ENCODE peak calls at places on chromosomes 11 and 22, in ten cellular contexts. W is K562, T is OCI-LY7, C is GM23338, F is fibroblast of lung, I is IMR-90, O is hepatocyte, Q is neural progenitor cell, H is neuronal stem cell, Y is mesenchymal stem cell. E is an unnamed sample.

GRCh38 chr11:60995798-60996197 is 24.3 kb downstream of the CD6 start:
- DNase-seq in C (no peak), Q (no peak), I (no peak), W (no peak), O (no peak), Y (no peak), H (no peak), F (no peak), T (no peak), E (no peak)

GRCh38 chr11:89660234-89660633 is 49.9 kb upstream of the TRIM77 start:
- DNase-seq in T (no peak), H (no peak), Y (no peak), W (no peak), I (no peak), O (peak; percentile 10), F (no peak), C (peak; percentile 69), Q (no peak), E (no peak)

GRCh38 chr11:13462311-13462927 is 603 bp downstream of the BTBD10 start:
- DNase-seq in Y (peak; percentile 74), O (peak; percentile 79), I (peak; percentile 41), W (peak; percentile 74), F (peak; percentile 20), Q (peak; percentile 87), C (peak; percentile 86), T (peak; percentile 59), H (peak; percentile 51), E (peak; percentile 72)

GRCh38 chr11:95732930-95733602 is 56.5 kb downstream of the FAM76B start:
- DNase-seq in C (no peak), I (no peak), O (no peak), H (no peak), Y (no peak), W (peak; percentile 72), Q (no peak), T (no peak), F (no peak), E (no peak)

GRCh38 chr11:46664612-46665011 is 35.8 kb downstream of the ARHGAP1 start:
- DNase-seq in F (no peak), Q (no peak), T (no peak), Y (no peak), I (no peak), O (no peak), W (peak; percentile 66), C (no peak), H (no peak), E (no peak)

GRCh38 chr11:57815877-57816276 is 54.3 kb downstream of the CTNND1 start:
- DNase-seq in O (no peak), Y (no peak), I (no peak), F (no peak), W (no peak), Q (no peak), H (no peak), T (no peak), C (no peak), E (no peak)

GRCh38 chr22:26725012-26725676 is 67.8 kb downstream of the MIAT start:
- DNase-seq in Y (no peak), C (no peak), Q (no peak), I (no peak), H (no peak), T (no peak), F (no peak), O (no peak), W (no peak), E (no peak)

GRCh38 chr11:1451781-1452470 is 34.7 kb downstream of the MOB2 start:
- DNase-seq in O (no peak), T (no peak), F (no peak), C (no peak), H (no peak), W (no peak), I (no peak), Q (no peak), Y (no peak), E (no peak)

GRCh38 chr22:20438066-20438677 is 547 bp upstream of the SCARF2 start:
- DNase-seq in O (peak; percentile 58), H (no peak), Q (peak; percentile 57), Y (peak; percentile 58), T (no peak), I (peak; percentile 45), F (peak; percentile 46), C (peak; percentile 65), W (no peak), E (no peak)

GRCh38 chr11:128207861-128208321 is 379.5 kb downstream of the ETS1 start:
- DNase-seq in C (no peak), Q (no peak), H (no peak), I (peak; percentile 91), W (no peak), F (peak; percentile 98), O (peak; percentile 26), Y (peak; percentile 80), T (no peak), E (peak; percentile 99)

GRCh38 chr22:39654959-39655579 is 84.5 kb downstream of the CACNA1I start:
- DNase-seq in H (no peak), O (no peak), F (no peak), T (peak; percentile 21), W (peak; percentile 52), C (peak; percentile 46), I (no peak), Q (no peak), Y (no peak), E (no peak)

GRCh38 chr11:32706985-32707736 is 87.3 kb downstream of the CCDC73 start:
- DNase-seq in O (peak; percentile 19), F (peak; percentile 81), W (no peak), I (peak; percentile 82), T (no peak), H (no peak), Y (peak; percentile 63), C (no peak), Q (no peak), E (peak; percentile 85)

GRCh38 chr22:37079668-37080171 is 28.2 kb downstream of the KCTD17 start:
- DNase-seq in Q (no peak), F (peak; percentile 9), W (peak; percentile 26), C (no peak), T (no peak), O (no peak), H (no peak), Y (peak; percentile 61), I (peak; percentile 76), E (no peak)

GRCh38 chr11:101862410-101863233 is 52.2 kb upstream of the CEP126 start:
- DNase-seq in Q (peak; percentile 63), Y (peak; percentile 79), F (peak; percentile 81), I (peak; percentile 79), H (peak; percentile 12), C (peak; percentile 79), W (no peak), T (peak; percentile 28), O (peak; percentile 77), E (peak; percentile 71)

GRCh38 chr11:59102259-59102765 is 4.7 kb upstream of the FAM111B start:
- DNase-seq in F (peak; percentile 36), H (peak; percentile 52), T (peak; percentile 94), C (peak; percentile 96), Q (peak; percentile 87), Y (peak; percentile 63), O (peak; percentile 78), I (peak; percentile 13), W (peak; percentile 68), E (peak; percentile 68)

GRCh38 chr11:27718853-27719574 is 18.8 kb upstream of the BDNF start:
- DNase-seq in F (peak; percentile 51), O (peak; percentile 72), W (no peak), C (peak; percentile 80), Q (peak; percentile 91), I (peak; percentile 65), T (no peak), H (peak; percentile 70), Y (peak; percentile 82), E (peak; percentile 47)

GRCh38 chr11:13364388-13364787 is 86.8 kb downstream of the BMAL1 start:
- DNase-seq in Y (no peak), I (no peak), T (no peak), H (no peak), W (no peak), Q (no peak), O (no peak), C (no peak), F (no peak), E (no peak)

GRCh38 chr22:20645954-20646353 is 128.0 kb upstream of the SERPIND1 start:
- DNase-seq in W (no peak), Y (no peak), O (no peak), H (no peak), F (no peak), C (no peak), Q (no peak), I (no peak), T (no peak), E (no peak)

GRCh38 chr11:75625970-75626691 is 42.7 kb downstream of the MAP6 start:
- DNase-seq in I (peak; percentile 95), Y (peak; percentile 95), C (no peak), F (peak; percentile 90), O (no peak), Q (no peak), T (no peak), H (no peak), W (no peak), E (peak; percentile 78)

GRCh38 chr11:133934096-133934495 is 22.7 kb downstream of the IGSF9B start:
- DNase-seq in Y (no peak), I (no peak), W (no peak), C (no peak), F (no peak), H (no peak), Q (no peak), O (no peak), T (no peak), E (no peak)
- H3K4me2 ChIP-seq in Y (no peak overlapping the region), I (no peak overlapping the region), W (no peak overlapping the region), C (no peak overlapping the region), F (no peak overlapping the region), H (no peak overlapping the region), Q (no peak overlapping the region), O (no peak overlapping the region), T (no peak overlapping the region), E (no peak overlapping the region)

GRCh38 chr22:40782521-40782920 is 36.6 kb downstream of the SLC25A17 start:
- DNase-seq in I (no peak), H (no peak), Q (no peak), Y (no peak), C (no peak), F (no peak), W (no peak), T (no peak), O (no peak), E (peak; percentile 43)
- H3K4me2 ChIP-seq in I (no peak overlapping the region), H (no peak overlapping the region), Q (no peak overlapping the region), Y (no peak overlapping the region), C (no peak overlapping the region), F (no peak overlapping the region), W (no peak overlapping the region), T (no peak overlapping the region), O (no peak overlapping the region), E (peak overlapping the region; percentile 20)

DNA sequence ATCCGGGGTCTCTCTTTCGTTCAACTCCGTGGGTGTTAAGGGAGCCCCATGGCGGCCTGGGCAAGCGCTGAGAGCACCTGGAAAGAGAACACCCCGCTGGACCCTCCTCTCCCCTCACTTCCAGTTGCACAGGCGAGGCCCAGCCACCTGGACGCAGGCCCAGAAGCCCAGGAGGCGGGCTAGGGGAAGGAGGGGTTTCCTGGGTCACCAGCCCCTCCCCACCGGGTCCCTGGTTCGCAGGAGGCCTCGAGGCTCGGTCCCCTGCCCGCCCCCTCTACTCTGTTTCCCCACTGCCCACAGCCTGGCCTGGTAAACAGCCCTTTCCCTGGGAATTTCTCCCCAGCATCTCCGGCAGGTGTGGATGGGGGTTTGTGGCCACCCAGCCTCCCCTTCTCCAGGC is 8.5 kb upstream of the NFAM1 start:
- DNase-seq in I (no peak), Q (no peak), T (no peak), O (no peak), Y (no peak), H (no peak), C (no peak), F (no peak), W (no peak), E (no peak)
- H3K4me2 ChIP-seq in I (no peak overlapping the region), Q (no peak overlapping the region), T (peak overlapping the region; percentile 90), O (no peak overlapping the region), Y (no peak overlapping the region), H (no peak overlapping the region), C (peak overlapping the region; percentile 38), F (no peak overlapping the region), W (no peak overlapping the region), E (no peak overlapping the region)

GRCh38 chr11:67157691-67158090 is 38.6 kb downstream of the KDM2A start:
- DNase-seq in O (no peak), W (no peak), I (no peak), Q (no peak), C (no peak), F (no peak), Y (no peak), H (no peak), T (no peak), E (no peak)
- H3K4me2 ChIP-seq in O (peak overlapping the region; percentile 14), W (no peak overlapping the region), I (no peak overlapping the region), Q (no peak overlapping the region), C (no peak overlapping the region), F (no peak overlapping the region), Y (no peak overlapping the region), H (no peak overlapping the region), T (no peak overlapping the region), E (no peak overlapping the region)

E was measured in PC-3.